ENCODE peak calls at places on chromosomes 1 and 21, in ten cellular contexts. C, O, Z, W, B, K, M, L, A and F are unnamed samples.

GRCh38 chr1:165316153-165316772 is 40.3 kb downstream of the LMX1A start:
- DNase-seq in M (no peak), A (no peak), K (no peak), W (no peak), Z (no peak), B (no peak), O (no peak), C (no peak), L (no peak), F (no peak)

GRCh38 chr1:95002657-95003432 is 69.9 kb downstream of the ALG14 start:
- DNase-seq in C (peak), A (no peak), Z (no peak), O (no peak), K (no peak), M (peak), L (no peak), B (no peak), W (peak), F (peak)

GRCh38 chr1:97630968-97631367 is 289.9 kb downstream of the DPYD start:
- DNase-seq in K (no peak), W (peak), L (no peak), A (no peak), C (no peak), O (no peak), M (peak), Z (no peak), B (no peak), F (no peak)

GRCh38 chr1:200488375-200489165 is 78.7 kb upstream of the ZNF281 start:
- DNase-seq in B (no peak), O (peak), L (no peak), C (peak), K (peak), M (peak), A (peak), Z (no peak), W (peak), F (peak)

GRCh38 chr1:59678065-59678808 is 136.5 kb upstream of the HOOK1 start:
- DNase-seq in O (no peak), A (no peak), M (peak), C (no peak), Z (no peak), W (no peak), K (no peak), L (no peak), B (no peak), F (peak)

GRCh38 chr1:208178091-208178529 is 66.1 kb downstream of the PLXNA2 start:
- DNase-seq in A (no peak), Z (no peak), K (no peak), W (no peak), L (no peak), M (peak), C (no peak), B (peak), O (no peak), F (no peak)

GRCh38 chr1:10424034-10424433 is 6.2 kb upstream of the CENPS start:
- DNase-seq in K (no peak), A (no peak), C (peak), M (peak), L (peak), Z (no peak), W (no peak), O (no peak), B (no peak), F (no peak)

GRCh38 chr1:9127395-9128160 is 1.3 kb downstream of the GPR157 start:
- DNase-seq in L (peak), W (no peak), C (no peak), Z (no peak), O (no peak), A (no peak), B (no peak), K (no peak), M (no peak), F (no peak)

GRCh38 chr1:224696891-224697765 is 81.0 kb downstream of the CNIH3 start:
- DNase-seq in C (peak), L (no peak), W (peak), K (no peak), A (no peak), B (no peak), O (no peak), M (peak), Z (no peak), F (peak)

GRCh38 chr1:209527993-209528392 is 55.5 kb upstream of the CAMK1G start:
- DNase-seq in B (no peak), A (no peak), C (no peak), M (peak), W (no peak), Z (no peak), O (no peak), K (no peak), L (no peak), F (peak)

GRCh38 chr1:10561497-10561896 is 86.7 kb downstream of the PEX14 start:
- DNase-seq in B (no peak), L (no peak), O (peak), Z (no peak), W (no peak), A (no peak), C (peak), K (no peak), M (peak), F (peak)

GRCh38 chr1:237799762-237800474 is 90.8 kb downstream of the ZP4 start:
- DNase-seq in M (no peak), Z (no peak), W (peak), A (no peak), C (peak), O (peak), L (no peak), B (no peak), K (peak), F (peak)

GRCh38 chr1:12570291-12570690 is 47.7 kb downstream of the DHRS3 start:
- DNase-seq in A (no peak), L (no peak), W (no peak), K (no peak), Z (no peak), C (no peak), O (no peak), B (no peak), M (no peak), F (no peak)

GRCh38 chr21:43262427-43262826 is 93.6 kb downstream of the CRYAA start:
- DNase-seq in W (no peak), B (peak), L (peak), O (no peak), Z (no peak), A (no peak), K (no peak), C (no peak), M (no peak), F (no peak)

GRCh38 chr1:70764747-70765146 is 282.9 kb downstream of the PTGER3 start:
- DNase-seq in O (peak), Z (no peak), B (no peak), L (no peak), C (peak), A (no peak), M (peak), K (no peak), W (no peak), F (no peak)

GRCh38 chr21:39347537-39347936 is 1.4 kb downstream of the HMGN1 start:
- DNase-seq in K (no peak), A (no peak), Z (no peak), C (no peak), W (no peak), O (no peak), L (no peak), M (no peak), B (no peak), F (no peak)

GRCh38 chr1:4652631-4653327 is 1.6 kb upstream of the AJAP1 start:
- DNase-seq in Z (peak), W (peak), B (peak), L (peak), M (no peak), K (peak), O (no peak), A (no peak), C (peak), F (peak)

GRCh38 chr1:64877151-64877550 is 89.2 kb downstream of the JAK1 start:
- DNase-seq in B (no peak), K (peak), W (no peak), L (no peak), O (no peak), Z (peak), M (no peak), A (no peak), C (no peak), F (no peak)

GRCh38 chr1:15429701-15430149 is 8.5 kb upstream of the CTRC start:
- DNase-seq in M (peak), O (no peak), W (peak), B (no peak), C (no peak), Z (no peak), K (no peak), A (no peak), L (no peak), F (peak)

GRCh38 chr1:81391100-81391828 is 409.5 kb upstream of the ADGRL2 start:
- DNase-seq in O (no peak), M (no peak), W (peak), A (no peak), K (no peak), B (no peak), Z (no peak), L (no peak), C (no peak), F (no peak)

GRCh38 chr1:25774921-25775774 is 24.8 kb upstream of the SELENON start:
- DNase-seq in W (no peak), O (no peak), Z (peak), B (no peak), C (no peak), L (no peak), A (no peak), K (peak), M (no peak), F (no peak)

GRCh38 chr1:21736011-21736410 is 46.9 kb downstream of the USP48 start:
- DNase-seq in Z (no peak), B (no peak), K (no peak), O (no peak), L (no peak), A (no peak), M (no peak), C (no peak), W (no peak), F (no peak)

GRCh38 chr1:216820345-216820744 is 97.1 kb upstream of the ESRRG start:
- DNase-seq in W (no peak), C (no peak), M (peak), O (no peak), K (no peak), Z (no peak), L (no peak), A (no peak), B (no peak), F (no peak)

GRCh38 chr1:202586018-202586821 is 124.0 kb downstream of the SYT2 start:
- DNase-seq in C (no peak), B (no peak), M (peak), K (no peak), O (peak), W (peak), Z (no peak), A (no peak), L (peak), F (peak)

GRCh38 chr21:37153935-37154350 is 80.9 kb downstream of the TTC3 start:
- DNase-seq in A (no peak), B (no peak), L (peak), O (no peak), C (peak), K (no peak), Z (no peak), W (no peak), M (peak), F (peak)

GRCh38 chr1:93738075-93738622 is 56.5 kb upstream of the BCAR3 start:
- DNase-seq in Z (no peak), C (peak), W (peak), K (no peak), B (no peak), O (no peak), M (peak), A (no peak), L (peak), F (peak)

GRCh38 chr1:153627797-153628626 is at the start of gene S100A1:
- DNase-seq in B (no peak), C (no peak), M (no peak), A (no peak), O (no peak), L (peak), Z (no peak), W (no peak), K (no peak), F (no peak)